ENCODE peak calls at places on chromosomes 4 and X, in five cellular contexts. K is GM23248, B is neural progenitor cell, S is PC-3, X is fibroblast of lung. J is an unnamed sample. For H3K4me1, the result is how much of the 10 kb centered on the place peaks cover.

GRCh38 chr4:84690481-84690880 is 107.6 kb downstream of the CDS1 start:
- DNase-seq in K (peak), B (no peak), S (peak), X (no peak), J (no peak)

GRCh38 chr4:169183581-169183980 is 87.2 kb downstream of the SH3RF1 start:
- DNase-seq in B (no peak), X (no peak), K (no peak), S (no peak), J (no peak)

GRCh38 chr4:130703211-130703920 is 1607.4 kb downstream of the C4orf33 start:
- DNase-seq in S (no peak), K (no peak), B (no peak), X (no peak), J (no peak)

GRCh38 chrX:50812995-50813842 is 775 bp downstream of the SHROOM4 start:
- DNase-seq in K (peak), B (peak), X (peak), S (peak), J (peak)

GRCh38 chr4:44580231-44580630 is 71.2 kb downstream of the YIPF7 start:
- DNase-seq in S (no peak), B (no peak), K (no peak), X (no peak), J (no peak)

GRCh38 chr4:106615407-106615945 is 246.9 kb upstream of the GIMD1 start:
- DNase-seq in B (no peak), K (no peak), X (peak), S (no peak), J (peak)

GRCh38 chr4:140308366-140309123 is 64.9 kb upstream of the SCOC start:
- DNase-seq in K (peak), S (no peak), B (no peak), X (peak), J (no peak)

GRCh38 chr4:186798951-186799659 is 75.4 kb upstream of the FAT1 start:
- DNase-seq in K (no peak), B (no peak), S (no peak), X (peak), J (no peak)

GRCh38 chrX:13078739-13079444 is 34.5 kb upstream of the FAM9C start:
- DNase-seq in B (peak), X (peak), S (no peak), K (peak), J (no peak)

GRCh38 chrX:155819966-155820491 is 61.1 kb upstream of the VAMP7 start:
- DNase-seq in K (peak), B (peak), X (peak), S (peak), J (peak)

GRCh38 chrX:103613362-103613761 is 5.6 kb downstream of the TCEAL3 start:
- DNase-seq in K (no peak), B (no peak), X (no peak), S (no peak), J (no peak)

GRCh38 chrX:3219231-3219630 is 127.2 kb downstream of the MXRA5 start:
- DNase-seq in K (no peak), S (no peak), B (no peak), X (no peak), J (no peak)

GRCh38 chrX:38105216-38105725 is 98.9 kb downstream of the SYTL5 start:
- DNase-seq in K (no peak), B (no peak), X (no peak), S (no peak), J (no peak)

GRCh38 chr4:85979276-85979675 is 380.6 kb downstream of the MAPK10 start:
- DNase-seq in K (no peak), S (no peak), X (no peak), B (no peak), J (no peak)

GRCh38 chr4:118351851-118352827 is 664 bp downstream of the PRSS12 start:
- DNase-seq in B (peak), K (peak), X (no peak), S (no peak), J (peak)

GRCh38 chr4:7973545-7973981 is 33.9 kb upstream of the AFAP1 start:
- DNase-seq in B (no peak), S (peak), X (peak), K (peak), J (no peak)

GRCh38 chr4:40844261-40844660 is 94.5 kb downstream of the NSUN7 start:
- DNase-seq in K (no peak), B (no peak), S (no peak), X (no peak), J (no peak)

GRCh38 chrX:11049976-11050375 is 61.2 kb upstream of the HCCS start:
- DNase-seq in S (no peak), B (no peak), K (no peak), X (no peak), J (no peak)

GRCh38 chrX:53211391-53211978 is 13.5 kb downstream of the KDM5C start:
- DNase-seq in S (peak), B (no peak), K (peak), X (peak), J (no peak)

GRCh38 chr4:76546282-76547166 is 111.5 kb downstream of the SHROOM3 start:
- DNase-seq in X (peak), B (no peak), K (peak), S (peak), J (peak)

DNA sequence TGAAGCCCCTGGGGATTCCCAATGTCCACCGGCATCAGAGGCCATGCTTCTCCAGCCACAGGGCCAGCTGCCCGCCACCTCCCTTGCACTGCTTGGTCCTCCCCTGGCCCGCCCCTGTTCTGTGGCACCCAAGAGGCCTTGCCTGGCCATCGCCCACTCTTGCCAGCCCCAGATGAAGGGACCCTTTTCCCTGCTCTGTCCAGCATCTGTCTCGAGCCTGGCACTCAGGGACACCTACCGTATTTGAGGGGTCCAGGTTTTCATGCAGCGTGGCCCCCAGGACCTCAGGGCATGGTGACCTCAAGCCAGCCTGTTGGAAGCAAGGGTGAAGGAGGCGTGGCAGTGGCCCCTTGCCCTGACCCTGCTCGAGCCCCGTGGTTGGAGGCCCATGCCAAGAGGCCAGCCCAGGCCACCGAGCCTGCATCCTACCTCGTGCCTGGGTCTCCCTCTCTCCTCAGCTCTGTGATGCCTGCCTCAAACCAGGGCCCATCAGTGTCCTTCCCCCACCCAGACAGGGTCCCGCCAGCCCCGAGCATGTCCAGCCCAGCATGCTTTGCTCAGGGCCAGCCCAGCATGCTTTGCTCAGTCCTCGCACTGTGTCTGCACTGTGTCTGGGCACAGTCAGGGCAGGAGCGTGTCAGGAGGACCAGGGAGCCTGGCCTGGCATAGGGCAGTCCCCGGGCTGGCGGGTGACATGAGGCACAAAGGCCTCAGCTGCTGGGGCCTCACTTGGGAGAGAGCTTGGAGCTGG is 14.3 kb upstream of the FGFR3 start:
- DNase-seq in B (no peak), S (no peak), X (no peak), K (no peak), J (no peak)
- H3K4me1 ChIP-seq in B (under half), S (under half), X (under half), K (under half), J (under half)

GRCh38 chrX:24494544-24495113 is 29.5 kb downstream of the PDK3 start:
- DNase-seq in B (peak), S (peak), X (peak), K (peak), J (peak)
- H3K27ac ChIP-seq in B (no peak), S (peak), X (no peak), K (no peak), J (peak)

GRCh38 chr4:146647615-146648383 is 9.1 kb downstream of the POU4F2 start:
- DNase-seq in S (no peak), B (peak), K (peak), X (no peak), J (peak)
- TF ChIP-seq EZH2 in S (no peak), B (peak), K (peak), X (peak), J (no peak)

GRCh38 chr4:98518555-98519267 is 139.7 kb downstream of the TSPAN5 start:
- DNase-seq in B (no peak), S (no peak), K (no peak), X (no peak), J (no peak)
- H3K4me1 ChIP-seq in B (under half), S (under half), K (half or more), X (under half), J (under half)

GRCh38 chrX:71945435-71945834 is 34.8 kb downstream of the NHSL2 start:
- DNase-seq in X (no peak), S (no peak), B (no peak), K (no peak), J (no peak)

GRCh38 chrX:71944369-71944768 is 33.7 kb downstream of the NHSL2 start:
- DNase-seq in K (no peak), X (no peak), B (no peak), S (no peak), J (no peak)

GRCh38 chrX:71941145-71941544 is 30.5 kb downstream of the NHSL2 start:
- DNase-seq in X (peak), S (no peak), K (peak), B (no peak), J (no peak)

GRCh38 chrX:71938371-71938770 is 27.7 kb downstream of the NHSL2 start:
- DNase-seq in K (no peak), X (peak), S (no peak), B (no peak), J (peak)

DNA sequence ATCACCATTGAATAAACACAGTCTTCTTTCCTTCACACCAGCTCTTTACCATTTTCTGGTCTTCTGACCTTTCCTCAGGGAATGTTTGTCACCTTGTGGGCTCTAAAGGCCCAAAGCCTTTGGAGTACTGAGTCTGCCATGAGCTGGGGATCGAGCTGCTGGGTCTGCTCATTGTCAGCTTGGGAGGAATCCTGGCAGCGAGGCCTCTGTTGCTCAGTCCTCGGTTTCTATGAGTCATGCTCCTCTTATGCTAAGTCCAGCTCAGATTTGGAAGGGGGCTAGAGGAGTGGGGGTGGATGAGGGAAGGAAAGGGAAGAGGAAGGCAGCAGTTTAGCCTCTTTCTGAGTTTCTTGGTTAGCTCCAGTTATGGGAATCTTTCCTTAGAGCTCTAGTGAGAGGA is 31.1 kb downstream of the NHSL2 start:
- DNase-seq in S (peak), B (no peak), X (peak), K (peak), J (peak)
- H3K27ac ChIP-seq in S (no peak), B (no peak), X (no peak), K (peak), J (no peak)

GRCh38 chr4:57163530-57164459 is 53.6 kb upstream of the IGFBP7 start:
- DNase-seq in K (peak), X (peak), S (peak), B (peak), J (peak)
- TF ChIP-seq EZH2 in K (no peak), X (no peak), S (no peak), B (no peak), J (no peak)

DNA sequence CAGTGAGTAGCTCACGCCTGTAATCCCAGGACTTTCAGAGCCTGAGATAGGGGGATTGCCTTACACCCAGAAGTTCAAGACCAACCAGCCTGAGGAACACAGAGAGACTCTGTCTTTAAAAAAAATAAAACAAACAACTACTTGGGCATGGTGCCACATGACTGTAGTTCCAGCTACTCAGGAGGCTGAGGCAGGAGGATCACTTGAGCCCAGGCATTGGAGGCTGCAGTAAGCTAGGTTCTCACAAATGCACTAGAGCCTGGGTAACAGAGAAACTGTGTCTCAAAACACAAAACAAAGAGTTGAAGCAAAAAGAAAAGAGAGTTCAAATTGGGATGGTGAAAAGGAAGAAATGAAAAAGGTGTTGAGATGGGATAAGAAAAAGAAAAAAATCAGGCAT is 10.8 kb downstream of the CAMK2D start:
- DNase-seq in B (no peak), X (no peak), K (no peak), S (no peak), J (no peak)
- H3K4me1 ChIP-seq in B (under half), X (under half), K (under half), S (under half), J (under half)

DNA sequence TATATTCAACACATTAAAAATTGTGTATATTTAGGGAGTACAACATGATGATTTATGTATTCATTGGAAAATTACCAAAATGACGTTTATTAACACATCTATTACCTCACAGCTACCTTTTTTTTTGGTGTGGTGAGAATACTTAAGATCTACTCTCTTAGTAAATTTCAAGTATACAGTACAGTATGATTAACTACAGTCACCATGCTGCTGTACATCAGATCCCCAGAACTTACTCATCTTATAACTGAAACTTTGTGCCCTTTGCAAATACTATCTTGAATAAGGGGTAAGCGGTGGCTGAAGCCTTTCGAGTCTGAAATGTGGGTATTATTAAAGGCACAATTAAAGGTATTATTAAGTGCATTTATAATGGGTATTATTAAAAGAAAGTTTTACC is 976 bp downstream of the PHKA1 start:
- DNase-seq in S (peak), B (no peak), K (no peak), X (no peak), J (no peak)
- H3K27ac ChIP-seq in S (peak), B (no peak), K (no peak), X (no peak), J (no peak)

J was measured in A673.